ENCODE peak calls at places on chromosomes 13 and 19, in nine cellular contexts. U, K, Q, E, G, W, B, S and F are unnamed samples. For H3K27me3 and H3K9me3, the result is how much of the 10 kb centered on the place peaks cover.

GRCh38 chr19:10317857-10318462 is 2.1 kb upstream of the FDX2 start:
- DNase-seq in U (no peak), K (no peak), Q (no peak), E (no peak), G (no peak), W (no peak), B (no peak), S (no peak), F (no peak)

GRCh38 chr13:53921473-53921872 is 892.9 kb downstream of the OLFM4 start:
- DNase-seq in U (no peak), K (no peak), Q (no peak), E (no peak), G (no peak), W (no peak), B (no peak), S (no peak), F (no peak)

GRCh38 chr19:43738780-43739211 is 16.0 kb downstream of the SMG9 start:
- DNase-seq in U (no peak), K (peak), Q (no peak), E (no peak), G (no peak), W (peak), B (no peak), S (no peak), F (peak)

GRCh38 chr19:12543855-12544254 is 7.4 kb downstream of the ZNF564 start:
- DNase-seq in U (no peak), K (peak), Q (no peak), E (no peak), G (peak), W (no peak), B (no peak), S (no peak), F (peak)

GRCh38 chr13:37878496-37878895 is 8.9 kb upstream of the TRPC4 start:
- DNase-seq in U (no peak), K (peak), Q (no peak), E (peak), G (no peak), W (no peak), B (no peak), S (no peak), F (peak)

GRCh38 chr19:45265375-45265774 is 14.3 kb downstream of the MARK4 start:
- DNase-seq in U (no peak), K (no peak), Q (no peak), E (no peak), G (no peak), W (no peak), B (no peak), S (no peak), F (no peak)

GRCh38 chr13:106139407-106139806 is 396.1 kb downstream of the EFNB2 start:
- DNase-seq in U (no peak), K (peak), Q (no peak), E (peak), G (no peak), W (no peak), B (no peak), S (no peak), F (no peak)

GRCh38 chr13:36343766-36344165 is 2.4 kb downstream of the SPART start:
- DNase-seq in U (no peak), K (no peak), Q (no peak), E (no peak), G (no peak), W (no peak), B (no peak), S (no peak), F (no peak)

GRCh38 chr13:95124959-95125358 is 176.3 kb downstream of the ABCC4 start:
- DNase-seq in U (no peak), K (no peak), Q (no peak), E (no peak), G (no peak), W (no peak), B (no peak), S (no peak), F (no peak)

DNA sequence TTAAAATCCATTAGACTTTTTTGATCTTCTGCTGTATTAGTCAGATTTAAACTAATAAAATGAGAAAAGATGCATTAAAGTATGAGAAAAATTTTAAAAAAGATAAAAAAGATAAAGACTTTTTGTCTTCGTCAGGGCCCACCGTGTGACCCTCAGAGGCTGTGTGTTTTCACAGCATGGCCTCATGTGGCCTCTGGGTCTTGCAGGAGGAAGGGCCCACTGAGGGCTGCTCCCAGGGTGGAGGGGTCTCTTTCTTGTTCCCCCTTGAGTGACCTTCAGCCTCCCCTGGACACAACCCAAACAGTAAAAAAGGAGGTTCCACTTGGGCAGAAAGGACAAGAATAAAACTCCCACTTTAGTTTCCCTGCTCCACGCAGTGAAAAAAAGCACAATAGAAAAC is 57.1 kb upstream of the RANBP3 start:
- DNase-seq in U (no peak), K (no peak), Q (no peak), E (no peak), G (no peak), W (no peak), B (peak), S (no peak), F (no peak)
- H3K27me3 ChIP-seq in U (under half), K (under half), Q (under half), E (under half), G (under half), W (under half), B (under half), S (under half), F (under half)

GRCh38 chr13:52109096-52109495 is 19.8 kb downstream of the NEK5 start:
- DNase-seq in U (no peak), K (no peak), Q (no peak), E (no peak), G (no peak), W (no peak), B (no peak), S (no peak), F (no peak)

GRCh38 chr13:52104624-52105023 is 24.2 kb downstream of the NEK5 start:
- DNase-seq in U (no peak), K (no peak), Q (no peak), E (peak), G (no peak), W (no peak), B (no peak), S (no peak), F (peak)

GRCh38 chr13:52105841-52106240 is 23.0 kb downstream of the NEK5 start:
- DNase-seq in U (no peak), K (no peak), Q (no peak), E (no peak), G (no peak), W (no peak), B (no peak), S (no peak), F (no peak)

GRCh38 chr13:52103386-52103785 is 25.5 kb downstream of the NEK5 start:
- DNase-seq in U (no peak), K (no peak), Q (no peak), E (no peak), G (no peak), W (no peak), B (no peak), S (no peak), F (no peak)
- H3K9me3 ChIP-seq in U (under half), K (under half), Q (under half), E (under half), G (under half), W (under half), B (under half), S (under half), F (under half)

GRCh38 chr19:7742575-7742974 is 4.8 kb downstream of the CD209 start:
- DNase-seq in U (no peak), K (no peak), Q (no peak), E (no peak), G (no peak), W (no peak), B (no peak), S (no peak), F (no peak)

GRCh38 chr19:7743425-7743841 is 3.9 kb downstream of the CD209 start:
- DNase-seq in U (no peak), K (no peak), Q (no peak), E (no peak), G (no peak), W (no peak), B (no peak), S (no peak), F (no peak)

GRCh38 chr19:7744199-7744786 is 3.0 kb downstream of the CD209 start:
- DNase-seq in U (no peak), K (no peak), Q (no peak), E (no peak), G (no peak), W (no peak), B (no peak), S (no peak), F (no peak)

GRCh38 chr19:7742991-7743390 is 4.3 kb downstream of the CD209 start:
- DNase-seq in U (no peak), K (no peak), Q (no peak), E (no peak), G (no peak), W (no peak), B (no peak), S (no peak), F (no peak)

DNA sequence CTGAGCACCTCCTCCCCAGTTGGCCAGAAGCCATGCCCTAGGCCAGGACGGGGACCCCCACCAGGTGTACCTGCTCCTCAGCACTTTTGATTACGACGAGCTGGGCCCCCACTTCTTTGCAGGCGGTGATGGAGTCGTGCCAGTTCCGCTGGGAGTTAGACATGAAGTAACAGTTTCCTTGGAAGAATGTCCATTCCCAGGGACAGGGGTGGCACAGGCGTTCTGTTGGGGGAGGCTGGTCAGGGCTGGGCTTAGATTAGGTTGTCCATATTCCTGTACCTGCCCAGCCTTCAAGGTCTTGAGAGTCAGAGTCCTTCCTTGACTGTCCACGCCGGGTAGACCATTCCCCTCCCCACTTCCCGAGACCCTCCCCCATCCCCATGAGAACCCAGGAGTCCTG is 2.5 kb downstream of the CD209 start:
- DNase-seq in U (no peak), K (no peak), Q (no peak), E (no peak), G (no peak), W (no peak), B (no peak), S (no peak), F (no peak)
- H3K27me3 ChIP-seq in U (under half), K (under half), Q (under half), E (under half), G (under half), W (under half), B (under half), S (under half), F (under half)

DNA sequence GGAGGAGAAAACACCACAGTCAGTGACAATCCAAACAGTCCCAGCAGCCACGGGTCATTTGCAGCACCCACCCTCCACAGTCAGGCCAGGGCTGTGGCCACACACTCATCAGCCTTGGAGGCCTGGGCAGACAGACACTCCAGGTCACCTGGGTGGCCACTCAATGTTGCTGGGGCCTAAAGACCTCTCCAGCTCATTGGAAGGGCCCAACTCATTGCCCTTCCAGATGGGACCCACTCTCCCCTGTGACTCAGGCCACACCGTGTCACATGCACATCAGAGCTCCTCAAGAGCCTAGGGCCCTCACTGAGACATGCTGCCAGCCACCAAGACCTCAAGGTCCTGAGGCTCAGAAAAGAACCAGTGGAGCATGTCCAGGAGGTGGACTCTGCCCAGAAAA is 22.4 kb downstream of the TUBA3C start:
- DNase-seq in U (no peak), K (no peak), Q (no peak), E (no peak), G (no peak), W (peak), B (no peak), S (no peak), F (no peak)
- H3K9me3 ChIP-seq in U (under half), K (under half), Q (under half), E (half or more), G (half or more), W (under half), B (under half), S (under half), F (under half)

GRCh38 chr19:415292-415691 is 6.3 kb upstream of the C2CD4C start:
- DNase-seq in U (no peak), K (no peak), Q (no peak), E (no peak), G (no peak), W (no peak), B (no peak), S (no peak), F (no peak)
- H3K27me3 ChIP-seq in U (under half), K (under half), Q (under half), E (under half), G (under half), W (under half), B (under half), S (under half), F (under half)

DNA sequence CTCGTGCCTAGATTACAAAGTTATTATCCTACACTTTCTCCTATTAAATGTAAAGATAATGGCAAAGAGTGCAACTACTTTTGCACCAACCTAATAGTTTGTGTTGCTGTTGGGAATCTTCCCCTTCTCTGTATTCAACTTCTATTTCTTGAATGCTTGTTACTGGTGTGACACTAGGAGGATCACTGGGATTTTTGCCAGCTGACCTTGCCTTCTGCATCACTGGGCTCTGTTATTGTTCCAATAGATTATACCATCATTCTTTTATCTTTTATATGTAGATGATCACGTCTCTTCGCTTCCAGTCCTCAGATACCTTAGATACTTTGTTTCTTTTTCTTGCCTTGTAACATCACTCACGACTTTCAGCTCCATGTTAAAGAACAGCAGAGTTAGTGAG is 3.5 kb upstream of the OR10H4 start:
- DNase-seq in U (no peak), K (no peak), Q (no peak), E (no peak), G (no peak), W (no peak), B (no peak), S (no peak), F (no peak)
- H3K9me3 ChIP-seq in U (under half), K (under half), Q (under half), E (under half), G (under half), W (under half), B (under half), S (under half), F (under half)

DNA sequence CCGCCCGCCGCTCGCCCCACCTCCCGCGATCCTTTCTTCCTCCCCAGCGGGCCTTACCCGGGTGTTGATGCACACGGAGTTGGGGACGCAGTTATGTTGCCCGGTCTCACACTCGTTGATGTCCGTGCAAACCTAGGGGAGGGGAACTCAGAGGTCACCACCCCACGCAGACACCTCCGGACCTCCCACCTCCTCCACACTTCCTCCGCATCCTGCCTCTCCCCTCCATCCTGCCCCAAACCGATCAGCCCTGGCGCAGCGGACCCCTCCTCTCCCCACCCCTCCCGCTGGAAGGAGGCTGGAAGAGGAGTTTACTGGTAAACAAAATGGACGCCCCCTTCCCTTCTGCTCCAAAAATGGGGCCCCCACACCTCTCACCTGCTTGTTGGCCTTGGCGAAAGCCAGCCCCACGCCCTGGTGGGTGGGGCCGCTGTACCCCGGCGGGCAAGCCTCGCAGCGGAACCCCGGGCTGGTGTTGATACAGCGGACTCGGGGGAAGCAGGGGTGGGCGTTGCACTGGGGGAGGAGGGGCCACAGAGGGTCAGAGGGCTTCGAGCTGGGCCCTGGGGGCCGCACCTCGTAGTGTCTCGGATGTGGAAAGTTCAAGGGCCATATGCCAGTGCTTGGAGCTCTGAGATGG is 2.2 kb downstream of the COMP start:
- DNase-seq in U (no peak), K (no peak), Q (no peak), E (no peak), G (no peak), W (no peak), B (no peak), S (peak), F (no peak)
- H3K27me3 ChIP-seq in U (half or more), K (half or more), Q (under half), E (half or more), G (under half), W (half or more), B (under half), S (under half), F (under half)

GRCh38 chr19:54696117-54696548 is 28.1 kb upstream of the KIR3DL3 start:
- DNase-seq in U (no peak), K (no peak), Q (no peak), E (no peak), G (no peak), W (no peak), B (no peak), S (no peak), F (no peak)

GRCh38 chr19:54692294-54692615 is 29.5 kb downstream of the LILRB4 start:
- DNase-seq in U (no peak), K (no peak), Q (no peak), E (no peak), G (no peak), W (no peak), B (no peak), S (no peak), F (no peak)

GRCh38 chr19:54694648-54695047 is 29.6 kb upstream of the KIR3DL3 start:
- DNase-seq in U (no peak), K (no peak), Q (no peak), E (no peak), G (no peak), W (no peak), B (no peak), S (no peak), F (no peak)

GRCh38 chr19:54696766-54697165 is 27.5 kb upstream of the KIR3DL3 start:
- DNase-seq in U (no peak), K (no peak), Q (no peak), E (no peak), G (no peak), W (no peak), B (no peak), S (no peak), F (no peak)

DNA sequence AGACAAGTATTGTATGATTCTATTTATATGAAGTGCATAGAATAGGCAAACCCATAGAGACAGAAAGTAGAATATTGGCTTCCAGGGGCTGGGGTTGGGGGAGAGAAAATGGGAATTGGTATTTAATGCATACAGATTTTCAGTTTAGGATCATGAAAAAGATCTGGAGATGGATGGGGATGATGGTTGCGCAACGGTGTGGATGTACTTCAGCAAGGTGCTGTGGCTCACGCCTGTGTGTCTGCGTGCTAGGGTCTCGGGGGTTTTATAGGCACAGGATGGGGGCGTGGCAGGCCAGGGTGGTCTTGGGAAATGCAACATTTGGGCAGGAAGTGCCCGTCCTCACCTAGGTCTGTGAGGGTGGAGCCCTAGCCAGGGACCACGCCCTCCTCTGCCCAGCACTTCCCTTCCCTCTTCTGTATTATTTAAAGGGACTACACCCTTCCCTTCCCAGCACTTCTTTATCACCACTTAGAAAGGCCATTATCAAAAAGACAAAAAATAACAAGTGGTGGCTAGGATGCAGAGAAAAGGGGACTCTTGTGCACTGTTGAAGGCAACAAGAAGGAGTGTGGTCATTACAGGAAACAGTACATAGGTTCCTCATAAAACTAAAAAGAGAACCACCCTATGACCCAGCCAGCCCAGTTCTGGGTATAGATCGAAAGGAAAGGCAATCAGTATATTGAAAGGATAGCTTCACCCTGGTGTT is 29.0 kb downstream of the LILRB4 start:
- DNase-seq in U (no peak), K (no peak), Q (no peak), E (no peak), G (no peak), W (no peak), B (no peak), S (no peak), F (no peak)
- H3K9me3 ChIP-seq in U (under half), K (under half), Q (under half), E (under half), G (under half), W (under half), B (under half), S (under half), F (under half)